ENCODE peak calls at places on chromosome 16, in ten cellular contexts. J, E, M, N, Y, B, L, T, V and X are unnamed samples.

GRCh38 chr16:29806096-29806579 is at the start of gene MAZ:
- DNase-seq in J (no peak), E (peak; percentile 68), M (peak; percentile 82), N (peak; percentile 90), Y (no peak), B (peak; percentile 95), L (no peak), T (no peak), V (no peak), X (no peak)

GRCh38 chr16:69706975-69707340 is 19.4 kb downstream of the NQO1 start:
- DNase-seq in J (no peak), E (no peak), M (no peak), N (no peak), Y (no peak), B (no peak), L (no peak), T (no peak), V (no peak), X (peak; percentile 16)

GRCh38 chr16:82639666-82640336 is 13.0 kb downstream of the CDH13 start:
- DNase-seq in J (no peak), E (peak; percentile 27), M (peak; percentile 63), N (peak; percentile 80), Y (no peak), B (peak; percentile 60), L (peak; percentile 56), T (peak; percentile 83), V (peak; percentile 47), X (peak; percentile 74)

GRCh38 chr16:66265106-66265415 is 101.4 kb upstream of the CDH5 start:
- DNase-seq in J (peak; percentile 8), E (no peak), M (no peak), N (no peak), Y (no peak), B (no peak), L (no peak), T (no peak), V (no peak), X (peak; percentile 31)

GRCh38 chr16:8864480-8864879 is 4.3 kb downstream of the CARHSP1 start:
- DNase-seq in J (no peak), E (no peak), M (no peak), N (no peak), Y (no peak), B (peak; percentile 29), L (no peak), T (no peak), V (no peak), X (no peak)

GRCh38 chr16:19657831-19658230 is 60.2 kb downstream of the KNOP1 start:
- DNase-seq in J (no peak), E (no peak), M (no peak), N (no peak), Y (no peak), B (no peak), L (no peak), T (no peak), V (no peak), X (no peak)

GRCh38 chr16:78523212-78523995 is 423.9 kb downstream of the WWOX start:
- DNase-seq in J (no peak), E (no peak), M (no peak), N (no peak), Y (no peak), B (no peak), L (no peak), T (no peak), V (peak; percentile 10), X (no peak)

GRCh38 chr16:24045641-24046040 is 209.9 kb downstream of the PRKCB start:
- DNase-seq in J (no peak), E (no peak), M (no peak), N (peak; percentile 17), Y (no peak), B (no peak), L (no peak), T (peak; percentile 32), V (peak; percentile 37), X (no peak)

GRCh38 chr16:60979119-60979518 is 1057.1 kb downstream of the CDH8 start:
- DNase-seq in J (no peak), E (no peak), M (no peak), N (no peak), Y (no peak), B (no peak), L (no peak), T (no peak), V (no peak), X (no peak)

GRCh38 chr16:67736858-67737257 is 17.7 kb upstream of the GFOD2 start:
- DNase-seq in J (no peak), E (no peak), M (no peak), N (peak; percentile 32), Y (no peak), B (no peak), L (no peak), T (no peak), V (no peak), X (no peak)